ENCODE peak calls at places on chromosomes 3 and 15, in six cellular contexts. T, K, S, A, B and H are unnamed samples.

GRCh38 chr15:100464895-100465294 is 63.9 kb downstream of the CERS3 start:
- DNase-seq in K (no peak), T (no peak), S (no peak), A (no peak), B (no peak), H (no peak)

GRCh38 chr3:120983841-120984240 is 75.8 kb downstream of the STXBP5L start:
- DNase-seq in B (no peak), S (no peak), T (no peak), A (no peak), K (no peak), H (no peak)

GRCh38 chr3:115680802-115681345 is 57.6 kb downstream of the GAP43 start:
- DNase-seq in A (no peak), S (no peak), K (no peak), B (no peak), T (no peak), H (no peak)

GRCh38 chr15:63535689-63536088 is 31.3 kb downstream of the USP3 start:
- DNase-seq in A (no peak), T (no peak), S (no peak), K (no peak), B (no peak), H (no peak)

GRCh38 chr3:55519016-55519415 is 31.9 kb upstream of the WNT5A start:
- DNase-seq in T (no peak), B (no peak), A (no peak), S (peak), K (peak), H (no peak)

GRCh38 chr3:169954142-169954756 is 12.4 kb upstream of the SEC62 start:
- DNase-seq in S (no peak), K (no peak), A (peak), B (no peak), T (no peak), H (no peak)

GRCh38 chr3:140505876-140506275 is 172.0 kb upstream of the TRIM42 start:
- DNase-seq in T (no peak), B (no peak), S (no peak), A (no peak), K (no peak), H (no peak)

GRCh38 chr15:45110256-45110820 is 3.6 kb downstream of the DUOX2 start:
- DNase-seq in T (no peak), B (no peak), K (no peak), S (no peak), A (no peak), H (no peak)

GRCh38 chr3:53806182-53807116 is 39.8 kb downstream of the CHDH start:
- DNase-seq in K (peak), T (peak), A (peak), B (no peak), S (peak), H (no peak)

GRCh38 chr15:40844543-40844981 is 714 bp downstream of the SPINT1 start:
- DNase-seq in B (no peak), S (no peak), T (no peak), A (no peak), K (no peak), H (no peak)

GRCh38 chr3:45553469-45553974 is 41.0 kb upstream of the LIMD1 start:
- DNase-seq in S (no peak), K (peak), B (peak), A (no peak), T (no peak), H (no peak)

GRCh38 chr15:90248760-90249122 is 615 bp upstream of the TTLL13 start:
- DNase-seq in B (no peak), S (no peak), K (no peak), T (no peak), A (no peak), H (no peak)

GRCh38 chr3:52117537-52117936 is 36.7 kb downstream of the POC1A start:
- DNase-seq in S (no peak), T (no peak), A (no peak), K (no peak), B (no peak), H (no peak)

GRCh38 chr3:99875925-99876781 is 58.5 kb downstream of the CMSS1 start:
- DNase-seq in A (no peak), T (peak), K (peak), S (peak), B (peak), H (peak)
- TF ChIP-seq POLR2A in A (peak), T (peak), K (peak), S (no peak), B (peak), H (peak)

GRCh38 chr15:96353931-96354730 is 23.6 kb downstream of the NR2F2 start:
- DNase-seq in A (no peak), T (no peak), K (peak), B (peak), S (no peak), H (no peak)
- TF ChIP-seq RFX5 in A (no peak), T (no peak), K (no peak), B (no peak), S (no peak), H (no peak)

DNA sequence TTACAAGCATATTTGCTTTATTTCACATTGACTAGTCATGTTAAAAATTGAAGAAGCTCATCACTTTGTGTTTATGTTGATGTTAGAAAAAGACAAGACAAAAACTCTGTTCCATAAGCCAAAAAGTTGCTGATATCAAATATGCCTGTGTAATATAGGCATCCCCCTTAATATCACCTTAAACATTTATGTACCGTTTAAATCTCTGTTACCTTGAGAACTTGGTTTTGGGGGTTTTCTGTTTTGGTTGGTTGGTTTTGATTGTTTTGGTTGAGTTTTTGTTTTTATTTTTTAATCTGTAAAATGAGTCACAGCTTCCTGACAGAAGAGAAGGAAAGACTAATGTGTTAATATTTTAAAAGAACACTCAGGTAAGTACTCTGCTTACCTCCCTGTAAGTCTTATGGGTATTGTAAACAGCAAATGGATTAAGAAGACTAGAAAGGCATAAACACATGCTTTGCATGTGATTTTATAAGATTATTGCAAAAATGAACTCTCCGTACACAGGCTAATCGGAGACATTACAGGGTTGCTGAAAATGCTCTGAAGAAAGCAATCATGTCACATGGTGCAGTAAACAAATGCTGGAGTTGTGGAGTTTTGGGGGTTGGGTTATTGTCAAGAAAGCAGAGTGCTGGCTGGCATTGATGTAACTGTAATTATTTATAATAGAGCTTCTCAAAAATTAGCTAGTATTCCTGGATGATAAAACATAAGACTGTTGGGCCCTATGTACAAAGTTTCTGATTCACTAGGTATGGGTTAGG is 69.5 kb upstream of the MBNL1 start:
- DNase-seq in B (no peak), S (no peak), K (no peak), T (no peak), A (no peak), H (no peak)
- TF ChIP-seq POLR2A in B (no peak), S (no peak), K (no peak), T (no peak), A (no peak), H (no peak)

DNA sequence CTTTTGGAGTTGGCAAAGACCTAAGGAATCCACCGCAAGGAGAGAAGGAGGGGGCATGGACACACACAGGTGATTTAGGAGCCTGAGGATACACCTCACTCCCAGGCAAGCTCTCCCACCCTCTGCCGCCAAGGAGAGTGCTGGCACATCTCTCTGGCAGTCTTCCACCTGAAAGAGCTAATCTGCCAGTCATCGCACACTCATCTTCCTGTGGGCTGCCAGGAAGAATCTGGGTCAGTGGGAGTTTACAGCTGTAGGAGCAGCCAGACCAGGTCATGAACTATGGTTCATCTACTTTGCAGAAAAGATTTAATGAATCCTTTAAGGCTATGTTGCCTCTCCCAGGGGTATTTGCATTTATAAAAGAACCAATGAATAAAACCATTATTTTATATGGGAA is 170.6 kb upstream of the TSC22D2 start:
- DNase-seq in K (peak), A (no peak), B (no peak), T (no peak), S (peak), H (no peak)
- TF ChIP-seq RFX5 in K (no peak), A (no peak), B (no peak), T (no peak), S (no peak), H (no peak)

GRCh38 chr3:15797600-15798303 is at the start of gene ANKRD28:
- DNase-seq in T (peak), B (peak), K (peak), S (peak), A (no peak), H (no peak)
- TF ChIP-seq POLR2A in T (no peak), B (peak), K (peak), S (no peak), A (peak), H (no peak)

GRCh38 chr3:71791634-71792033 is 6.7 kb upstream of the PROK2 start:
- DNase-seq in K (no peak), T (no peak), B (no peak), S (no peak), A (no peak), H (no peak)
- TF ChIP-seq RFX5 in K (no peak), T (no peak), B (no peak), S (no peak), A (no peak), H (no peak)

DNA sequence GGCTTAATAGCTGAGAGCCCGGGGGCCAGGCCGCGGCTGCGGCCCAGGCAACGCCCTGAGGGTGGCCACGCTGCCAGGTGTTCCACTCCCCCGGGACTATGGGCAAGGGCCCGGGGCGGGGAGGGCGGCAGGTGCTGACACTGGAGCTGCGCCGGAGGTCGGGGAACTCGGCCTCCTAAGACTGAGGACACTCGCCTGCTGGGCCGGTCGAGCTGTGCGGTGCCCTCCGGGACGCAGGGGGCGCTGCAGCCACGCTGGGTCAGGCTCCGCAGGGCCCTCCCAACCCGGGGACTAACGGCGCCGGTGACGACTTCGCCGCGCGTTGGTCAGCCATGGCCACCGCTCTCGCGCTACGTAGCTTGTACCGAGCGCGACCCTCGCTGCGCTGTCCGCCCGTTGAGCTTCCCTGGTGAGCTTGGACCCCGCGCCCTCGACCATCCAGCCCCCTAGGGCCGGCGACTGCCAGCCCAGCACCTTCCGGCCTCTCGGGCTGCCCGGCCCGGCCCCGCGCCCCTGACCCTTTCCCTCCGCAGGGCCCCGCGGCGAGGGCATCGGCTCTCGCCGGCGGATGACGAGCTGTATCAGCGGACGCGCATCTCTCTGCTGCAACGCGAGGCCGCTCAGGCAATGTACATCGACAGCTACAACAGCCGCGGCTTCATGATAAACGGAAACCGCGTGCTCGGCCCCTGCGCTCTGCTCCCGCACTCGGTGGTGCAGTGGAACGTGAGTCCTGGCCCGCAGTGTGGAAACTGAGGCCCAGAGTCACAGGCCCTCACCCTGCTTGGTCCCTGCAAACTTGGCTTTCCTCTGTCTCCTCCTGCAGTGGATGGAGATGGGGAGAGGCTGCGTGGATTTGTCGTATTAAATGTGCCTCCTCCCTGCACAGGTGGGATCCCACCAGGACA is at the start of gene NDUFAF3:
- DNase-seq in T (peak), A (peak), K (peak), S (peak), B (peak), H (peak)
- TF ChIP-seq POLR2A in T (no peak), A (no peak), K (peak), S (peak), B (no peak), H (peak)

GRCh38 chr3:190385835-190386688 is 1.9 kb upstream of the CLDN16 start:
- DNase-seq in S (peak), B (no peak), T (peak), A (no peak), K (peak), H (no peak)
- TF ChIP-seq RFX5 in S (no peak), B (no peak), T (no peak), A (no peak), K (no peak), H (no peak)